ENCODE peak calls at places on chromosomes 7 and 10, in four cellular contexts. I is A673, U is astrocyte of the cerebellum, K is mesothelial cell of epicardium. W is an unnamed sample.
A peak's percentile ranks its signal among the peaks of the same experiment; 100 is the strongest.

GRCh38 chr10:126204320-126204719 is 184.0 kb downstream of the ADAM12 start:
- DNase-seq in I (no peak), U (no peak), K (no peak), W (no peak)

GRCh38 chr7:77542399-77542798 is 5.3 kb downstream of the PTPN12 start:
- DNase-seq in I (no peak), U (no peak), K (no peak), W (no peak)

GRCh38 chr7:111639894-111640293 is 77.6 kb upstream of the IMMP2L start:
- DNase-seq in I (peak; percentile 50), U (no peak), K (no peak), W (no peak)

GRCh38 chr7:154794147-154794780 is 208.7 kb downstream of the PAXIP1 start:
- DNase-seq in I (peak; percentile 7), U (no peak), K (no peak), W (no peak)

GRCh38 chr10:101092742-101093386 is 31.1 kb downstream of the KAZALD1 start:
- DNase-seq in I (no peak), U (no peak), K (no peak), W (no peak)

GRCh38 chr7:45102785-45103712 is 8.4 kb downstream of the TBRG4 start:
- DNase-seq in I (no peak), U (no peak), K (no peak), W (no peak)

GRCh38 chr10:82811621-82812020 is 936.6 kb downstream of the NRG3 start:
- DNase-seq in I (peak; percentile 12), U (no peak), K (no peak), W (no peak)

GRCh38 chr7:109864263-109864662 is 1226.7 kb upstream of the LRRN3 start:
- DNase-seq in I (no peak), U (no peak), K (no peak), W (no peak)

GRCh38 chr7:42753917-42754363 is 157.9 kb downstream of the C7orf25 start:
- DNase-seq in I (no peak), U (no peak), K (no peak), W (no peak)

GRCh38 chr10:70584941-70585544 is 17.5 kb downstream of the PRF1 start:
- DNase-seq in I (peak; percentile 85), U (peak; percentile 46), K (peak; percentile 53), W (no peak)

GRCh38 chr10:58412502-58412961 is 27.3 kb downstream of the TFAM start:
- DNase-seq in I (no peak), U (peak; percentile 92), K (no peak), W (no peak)

GRCh38 chr10:80609331-80609730 is 71.6 kb downstream of the SH2D4B start:
- DNase-seq in I (no peak), U (no peak), K (no peak), W (no peak)

GRCh38 chr10:115706482-115707076 is 566.4 kb downstream of the GFRA1 start:
- DNase-seq in I (peak; percentile 48), U (peak; percentile 23), K (no peak), W (no peak)

GRCh38 chr7:143300959-143301617 is 12.9 kb downstream of the CASP2 start:
- DNase-seq in I (no peak), U (no peak), K (no peak), W (no peak)

GRCh38 chr7:36262706-36263484 is 109.8 kb downstream of the EEPD1 start:
- DNase-seq in I (no peak), U (no peak), K (no peak), W (no peak)

GRCh38 chr10:19847321-19847720 is 31.1 kb downstream of the PLXDC2 start:
- DNase-seq in I (peak; percentile 48), U (peak; percentile 16), K (no peak), W (no peak)

GRCh38 chr7:73520673-73521635 is 1.1 kb downstream of the BAZ1B start:
- DNase-seq in I (peak; percentile 45), U (no peak), K (no peak), W (no peak)

GRCh38 chr7:32034052-32034451 is 36.2 kb downstream of the PDE1C start:
- DNase-seq in I (no peak), U (no peak), K (no peak), W (no peak)

GRCh38 chr7:53131697-53132096 is 96.3 kb downstream of the POM121L12 start:
- DNase-seq in I (no peak), U (no peak), K (no peak), W (no peak)

GRCh38 chr10:101411598-101411997 is 57.6 kb downstream of the BTRC start:
- DNase-seq in I (no peak), U (no peak), K (no peak), W (no peak)

GRCh38 chr7:79984210-79984609 is 150.4 kb upstream of the GNAI1 start:
- DNase-seq in I (no peak), U (no peak), K (no peak), W (no peak)

GRCh38 chr7:2202901-2203550 is 29.7 kb downstream of the MAD1L1 start:
- DNase-seq in I (no peak), U (no peak), K (no peak), W (no peak)

GRCh38 chr7:75756340-75757297 is 15.4 kb downstream of the CCL26 start:
- DNase-seq in I (peak; percentile 60), U (no peak), K (no peak), W (no peak)

GRCh38 chr7:25319707-25320106 is 91.4 kb upstream of the NPVF start:
- DNase-seq in I (no peak), U (no peak), K (no peak), W (no peak)

GRCh38 chr10:9311702-9312499 is 1257.4 kb downstream of the GATA3 start:
- DNase-seq in I (no peak), U (no peak), K (no peak), W (no peak)

GRCh38 chr10:112465299-112465882 is 18.4 kb downstream of the VTI1A start:
- DNase-seq in I (no peak), U (no peak), K (no peak), W (no peak)

GRCh38 chr7:18564779-18565178 is 69.2 kb downstream of the HDAC9 start:
- DNase-seq in I (no peak), U (no peak), K (no peak), W (no peak)

GRCh38 chr7:131753620-131754222 is 197.3 kb upstream of the PODXL start:
- DNase-seq in I (peak; percentile 50), U (no peak), K (no peak), W (no peak)

GRCh38 chr7:123154231-123154860 is 45.4 kb downstream of the SLC13A1 start:
- DNase-seq in I (peak; percentile 95), U (peak; percentile 75), K (peak; percentile 40), W (no peak)

GRCh38 chr7:4882742-4883351 is 669 bp downstream of the RADIL start:
- DNase-seq in I (peak; percentile 31), U (no peak), K (no peak), W (no peak)

GRCh38 chr7:96321670-96322372 is at the start of gene SLC25A13:
- DNase-seq in I (peak; percentile 63), U (peak; percentile 11), K (peak; percentile 43), W (peak; percentile 59)
- TF ChIP-seq CTCF in I (no peak), U (no peak), K (no peak), W (no peak)

GRCh38 chr10:3226960-3227724 is 54.6 kb upstream of the PITRM1 start:
- DNase-seq in I (no peak), U (peak; percentile 73), K (no peak), W (no peak)

GRCh38 chr10:3225589-3225988 is 53.0 kb upstream of the PITRM1 start:
- DNase-seq in I (no peak), U (no peak), K (no peak), W (no peak)

GRCh38 chr10:3231951-3232730 is 59.6 kb upstream of the PITRM1 start:
- DNase-seq in I (no peak), U (no peak), K (no peak), W (no peak)

GRCh38 chr10:3229815-3230214 is 57.2 kb upstream of the PITRM1 start:
- DNase-seq in I (no peak), U (no peak), K (no peak), W (no peak)

DNA sequence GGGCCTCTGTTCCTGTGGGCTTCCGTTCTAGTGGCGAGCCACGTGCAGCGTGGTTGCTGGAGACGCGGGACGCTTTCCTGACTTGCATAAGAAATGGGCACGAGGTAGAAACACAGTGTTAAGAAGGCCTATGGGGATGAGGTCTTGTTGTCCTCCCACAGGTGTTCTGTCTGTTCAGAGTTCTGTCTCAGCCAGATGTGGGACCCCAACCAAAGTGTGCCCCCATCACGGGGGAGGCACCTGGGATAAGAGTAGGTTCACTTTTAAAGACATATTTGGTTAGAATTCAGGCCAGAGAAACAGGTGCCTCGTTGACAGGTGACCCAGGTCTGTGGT is 56.0 kb upstream of the PITRM1 start:
- DNase-seq in I (no peak), U (no peak), K (no peak), W (no peak)
- TF ChIP-seq CTCF in I (no peak), U (no peak), K (no peak), W (no peak)

GRCh38 chr10:4247379-4247778 is 462.4 kb upstream of the KLF6 start:
- DNase-seq in I (no peak), U (no peak), K (no peak), W (no peak)
- TF ChIP-seq CTCF in I (no peak), U (no peak), K (no peak), W (no peak)

GRCh38 chr7:115005942-115006341 is 84.0 kb downstream of the MDFIC start:
- DNase-seq in I (no peak), U (no peak), K (no peak), W (no peak)
- TF ChIP-seq CTCF in I (no peak), U (no peak), K (no peak), W (no peak)

GRCh38 chr10:120432209-120432608 is 24.8 kb upstream of the PLPP4 start:
- DNase-seq in I (no peak), U (no peak), K (no peak), W (no peak)
- TF ChIP-seq CTCF in I (no peak), U (no peak), K (no peak), W (no peak)

GRCh38 chr10:72242675-72243074 is 26.6 kb upstream of the ASCC1 start:
- DNase-seq in I (no peak), U (no peak), K (no peak), W (no peak)
- TF ChIP-seq CTCF in I (no peak), U (no peak), K (no peak), W (no peak)

GRCh38 chr7:231030-231857 is 38.9 kb downstream of the FAM20C start:
- DNase-seq in I (no peak), U (no peak), K (no peak), W (no peak)
- TF ChIP-seq CTCF in I (peak; percentile 53), U (peak; percentile 32), K (peak; percentile 17), W (no peak)

DNA sequence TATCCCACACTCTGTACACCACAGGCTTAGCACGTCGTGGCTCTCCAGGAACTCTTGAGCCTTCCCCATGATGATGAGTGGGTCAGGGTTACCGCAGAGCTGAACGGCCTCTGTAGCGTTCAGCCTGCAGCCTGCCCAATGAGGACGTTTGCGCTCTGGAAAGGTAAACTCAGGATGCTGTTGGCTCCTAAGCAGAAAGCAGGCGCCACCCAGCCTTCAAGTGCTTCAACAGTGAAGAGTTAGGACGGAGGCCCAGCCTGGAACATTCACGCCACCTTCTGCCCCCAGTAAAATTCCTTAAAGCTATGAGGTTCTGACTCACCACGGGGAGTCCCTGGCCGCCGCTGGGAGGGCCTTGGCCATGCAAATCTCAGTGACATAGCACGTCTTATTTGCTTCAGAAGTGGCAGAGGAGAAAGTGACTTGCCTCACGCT is 161.5 kb upstream of the SH2B2 start:
- DNase-seq in I (no peak), U (peak; percentile 34), K (no peak), W (no peak)
- TF ChIP-seq CTCF in I (no peak), U (no peak), K (no peak), W (no peak)

W was measured in natural killer cell.